ENCODE peak calls at places on chromosomes 11 and 22, in ten cellular contexts. D, M, E, X, N, P, U, F, W and R are unnamed samples.

GRCh38 chr22:11253000-11253511 is 4274.9 kb upstream of the OR11H1 start:
- DNase-seq in F (no peak), M (no peak), N (no peak), X (no peak), E (no peak), W (peak; percentile 51), P (no peak), U (no peak), D (no peak), R (no peak)

GRCh38 chr11:3994030-3994640 is 100.5 kb upstream of the RRM1 start:
- DNase-seq in E (no peak), N (no peak), M (no peak), W (no peak), D (peak; percentile 12), X (no peak), U (no peak), P (peak; percentile 15), F (no peak), R (no peak)

GRCh38 chr11:66059966-66060680 is 8.0 kb downstream of the SF3B2 start:
- DNase-seq in W (no peak), D (no peak), F (no peak), N (no peak), X (no peak), U (no peak), P (no peak), E (no peak), M (no peak), R (no peak)

GRCh38 chr11:102600666-102601065 is 24.5 kb downstream of the MMP20 start:
- DNase-seq in N (no peak), F (no peak), X (no peak), U (no peak), E (no peak), W (no peak), M (no peak), D (no peak), P (peak; percentile 68), R (no peak)

GRCh38 chr11:82315093-82315492 is 418.6 kb downstream of the FAM181B start:
- DNase-seq in U (no peak), N (no peak), X (no peak), F (no peak), M (no peak), D (peak; percentile 6), P (no peak), W (no peak), E (no peak), R (peak; percentile 17)

GRCh38 chr11:135002236-135002635 is 590.2 kb upstream of the B3GAT1 start:
- DNase-seq in D (no peak), X (no peak), U (no peak), F (no peak), W (no peak), N (no peak), P (no peak), E (no peak), M (no peak), R (no peak)

GRCh38 chr11:43969543-43969942 is 27.1 kb downstream of the C11orf96 start:
- DNase-seq in X (no peak), F (no peak), U (no peak), W (no peak), D (no peak), N (no peak), P (no peak), E (no peak), M (no peak), R (peak; percentile 86)

GRCh38 chr11:117259417-117259816 is 26.9 kb downstream of the RNF214 start:
- DNase-seq in D (no peak), E (no peak), U (no peak), N (no peak), X (no peak), M (no peak), W (no peak), P (no peak), F (no peak), R (no peak)